ENCODE peak calls at places on chromosome 6, in nine cellular contexts. C is GM12865, F is kidney, N is cardiac muscle cell, S is fibroblast of pulmonary artery, G is GM13976, D is neural progenitor cell, W is astrocyte of the spinal cord, L is GM13977. H is an unnamed sample.

GRCh38 chr6:137159912-137160311 is 13.5 kb downstream of the IL22RA2 start:
- DNase-seq in C (no peak), F (no peak), N (no peak), S (no peak), G (no peak), D (no peak), W (no peak), L (no peak), H (peak; percentile 6)

GRCh38 chr6:56795852-56796532 is 153.3 kb upstream of the DST start:
- DNase-seq in C (no peak), F (no peak), N (no peak), S (no peak), G (no peak), D (no peak), W (peak; percentile 40), L (no peak), H (peak; percentile 59)

GRCh38 chr6:36129889-36130671 is at the start of gene MAPK13:
- DNase-seq in C (no peak), F (no peak), N (no peak), S (peak; percentile 29), G (no peak), D (peak; percentile 48), W (no peak), L (peak; percentile 67), H (no peak)

GRCh38 chr6:127446356-127446755 is 12.8 kb downstream of the KIAA0408 start:
- DNase-seq in C (no peak), F (no peak), N (no peak), S (peak; percentile 17), G (no peak), D (no peak), W (no peak), L (no peak), H (no peak)

GRCh38 chr6:32752580-32752979 is 10.8 kb downstream of the HLA-DQB2 start:
- DNase-seq in C (no peak), F (no peak), N (no peak), S (peak; percentile 67), G (no peak), D (no peak), W (no peak), L (no peak), H (no peak)

GRCh38 chr6:53813096-53813495 is 18.3 kb downstream of the LRRC1 start:
- DNase-seq in C (no peak), F (no peak), N (no peak), S (no peak), G (no peak), D (no peak), W (no peak), L (no peak), H (peak; percentile 55)

GRCh38 chr6:132892929-132893771 is 78.8 kb downstream of the RPS12 start:
- DNase-seq in C (no peak), F (no peak), N (no peak), S (no peak), G (no peak), D (no peak), W (no peak), L (no peak), H (no peak)

GRCh38 chr6:88565409-88565811 is 398.0 kb downstream of the RNGTT start:
- DNase-seq in C (no peak), F (no peak), N (no peak), S (no peak), G (no peak), D (peak; percentile 61), W (no peak), L (no peak), H (no peak)

GRCh38 chr6:12137480-12137879 is 125.4 kb downstream of the HIVEP1 start:
- DNase-seq in C (no peak), F (no peak), N (no peak), S (peak; percentile 92), G (no peak), D (no peak), W (peak; percentile 81), L (no peak), H (peak; percentile 56)

GRCh38 chr6:36127462-36128016 is 2.8 kb upstream of the MAPK13 start:
- DNase-seq in C (no peak), F (peak; percentile 82), N (no peak), S (peak; percentile 89), G (no peak), D (no peak), W (peak; percentile 57), L (no peak), H (peak; percentile 76)

GRCh38 chr6:135182993-135183531 is 2.0 kb downstream of the MYB start:
- DNase-seq in C (peak; percentile 97), F (peak; percentile 80), N (no peak), S (no peak), G (peak; percentile 82), D (peak; percentile 52), W (no peak), L (peak; percentile 80), H (peak; percentile 5)

GRCh38 chr6:111576302-111576701 is 29.4 kb downstream of the TRAF3IP2 start:
- DNase-seq in C (no peak), F (no peak), N (no peak), S (no peak), G (no peak), D (no peak), W (no peak), L (no peak), H (no peak)

GRCh38 chr6:157724960-157725741 is 97.9 kb upstream of the SNX9 start:
- DNase-seq in C (no peak), F (no peak), N (no peak), S (no peak), G (no peak), D (no peak), W (no peak), L (no peak), H (no peak)

GRCh38 chr6:163720005-163720404 is 305.5 kb downstream of the QKI start:
- DNase-seq in C (no peak), F (no peak), N (no peak), S (no peak), G (no peak), D (no peak), W (no peak), L (no peak), H (peak; percentile 10)

GRCh38 chr6:68968301-68968649 is 333.2 kb downstream of the ADGRB3 start:
- DNase-seq in C (no peak), F (no peak), N (no peak), S (no peak), G (no peak), D (no peak), W (no peak), L (no peak), H (no peak)
- TF ChIP-seq CTCF in C (no peak), F (no peak), N (no peak), S (no peak), G (no peak), D (no peak), W (no peak), L (no peak), H (no peak)

DNA sequence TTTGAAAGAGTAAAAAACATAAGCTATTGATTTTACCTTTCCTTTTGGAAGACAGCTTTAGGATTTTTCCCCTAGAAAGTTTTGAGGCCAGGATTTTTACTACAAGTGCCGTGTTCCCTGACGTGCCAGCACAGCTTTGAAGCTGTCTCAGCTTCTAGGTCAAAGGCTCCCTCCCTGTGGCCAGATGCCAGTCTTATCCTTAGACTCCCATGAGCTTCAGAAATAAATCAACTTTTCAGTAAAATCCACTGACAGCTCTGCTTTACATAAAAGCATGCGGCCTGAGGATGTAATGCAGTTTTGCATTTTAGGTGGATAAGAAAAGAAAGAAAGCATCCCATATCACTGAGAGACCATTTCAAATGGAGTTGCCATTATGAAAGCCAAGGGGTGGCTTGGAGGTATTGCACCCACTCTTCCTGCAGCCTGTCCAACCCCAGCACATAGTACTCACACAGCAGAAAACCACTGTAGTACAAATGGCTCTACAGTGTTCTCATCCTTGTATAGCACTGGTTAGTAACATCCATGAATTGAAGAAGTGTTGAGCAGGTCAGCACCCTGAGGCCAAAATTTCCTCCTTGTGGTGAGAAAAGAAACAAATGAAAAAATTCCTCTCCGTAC is 15.2 kb upstream of the ATXN1 start:
- DNase-seq in C (no peak), F (no peak), N (no peak), S (no peak), G (no peak), D (no peak), W (no peak), L (no peak), H (no peak)
- TF ChIP-seq CTCF in C (no peak), F (no peak), N (no peak), S (peak; percentile 12), G (no peak), D (peak; percentile 12), W (no peak), L (no peak), H (no peak)

GRCh38 chr6:44304282-44305199 is 8.6 kb downstream of the AARS2 start:
- DNase-seq in C (peak; percentile 53), F (peak; percentile 73), N (peak; percentile 56), S (peak; percentile 52), G (peak; percentile 82), D (peak; percentile 71), W (peak; percentile 42), L (peak; percentile 73), H (no peak)
- TF ChIP-seq CTCF in C (peak; percentile 77), F (peak; percentile 59), N (peak; percentile 80), S (peak; percentile 76), G (peak; percentile 73), D (peak; percentile 82), W (peak; percentile 81), L (peak; percentile 75), H (peak; percentile 74)

DNA sequence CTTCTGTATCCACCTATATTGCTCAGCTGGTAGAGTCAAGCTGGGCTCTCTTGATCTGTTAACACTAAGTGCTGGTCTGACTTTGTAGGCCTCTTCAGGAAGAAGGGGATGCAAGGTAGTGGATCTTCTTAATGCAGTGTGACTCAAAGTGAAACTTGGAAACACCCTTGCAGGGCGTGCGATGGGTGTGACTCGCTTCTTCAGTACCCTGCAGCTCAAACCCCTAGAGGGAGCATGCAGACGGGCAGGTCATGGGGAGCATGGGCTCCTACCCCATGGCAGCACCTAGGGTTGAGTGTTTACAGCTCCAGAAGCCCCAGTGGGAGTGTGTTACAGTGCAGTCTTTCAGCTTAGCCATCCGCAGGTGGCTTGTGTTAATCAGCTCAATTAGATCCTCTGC is 757 bp upstream of the SAMD3 start:
- DNase-seq in C (peak; percentile 92), F (no peak), N (no peak), S (no peak), G (peak; percentile 43), D (no peak), W (no peak), L (peak; percentile 28), H (peak; percentile 10)
- TF ChIP-seq CTCF in C (peak; percentile 33), F (no peak), N (no peak), S (no peak), G (peak; percentile 12), D (no peak), W (no peak), L (peak; percentile 37), H (no peak)

GRCh38 chr6:159913375-159913774 is 22.6 kb downstream of the MAS1 start:
- DNase-seq in C (no peak), F (no peak), N (no peak), S (no peak), G (no peak), D (no peak), W (no peak), L (no peak), H (peak; percentile 13)
- TF ChIP-seq CTCF in C (no peak), F (no peak), N (no peak), S (no peak), G (no peak), D (no peak), W (no peak), L (no peak), H (no peak)

DNA sequence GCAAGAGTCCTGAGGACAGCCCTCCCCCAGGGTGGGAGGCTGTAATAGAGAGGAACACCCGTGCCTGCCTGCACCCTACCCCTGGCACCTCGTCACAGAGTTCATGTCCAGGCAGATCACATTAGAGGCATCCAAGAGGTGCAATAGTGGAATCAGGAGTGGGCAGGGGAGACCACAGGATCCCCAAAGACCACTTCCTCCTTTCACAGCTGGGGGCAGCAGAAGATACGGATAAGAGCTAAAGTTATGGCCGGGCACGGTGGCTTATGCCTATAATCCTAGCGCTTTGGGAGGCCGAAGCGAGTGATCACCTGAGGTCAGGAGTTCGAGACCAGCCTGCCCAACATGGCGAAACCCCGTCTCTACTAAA is 1.5 kb upstream of the CAPN11 start:
- DNase-seq in C (no peak), F (no peak), N (no peak), S (no peak), G (no peak), D (no peak), W (no peak), L (no peak), H (no peak)
- TF ChIP-seq CTCF in C (no peak), F (no peak), N (no peak), S (no peak), G (no peak), D (no peak), W (no peak), L (no peak), H (no peak)

H was measured in bronchial epithelial cell.